ENCODE peak calls at places on chromosomes 5 and 9, in nine cellular contexts. E is upper lobe of right lung; L is transverse colon; N is EH; A is activated T-helper 1 cell treated with anti-CD3 and anti-CD28 coated beads, Interleukin-2, amount 50 U/mL, for 16 hours; X is prostate gland; T is RPMI7951; B is fibroblast of lung; W is MM.1S. U is an unnamed sample.

GRCh38 chr5:9582406-9582805 is 36.5 kb upstream of the SEMA5A start:
- DNase-seq in E (no peak), L (no peak), N (peak; percentile 24), A (no peak), X (no peak), T (no peak), B (no peak), W (no peak), U (no peak)

GRCh38 chr5:5266296-5266695 is 126.2 kb downstream of the ADAMTS16 start:
- DNase-seq in E (no peak), L (no peak), N (no peak), A (no peak), X (no peak), T (no peak), B (no peak), W (no peak), U (no peak)

GRCh38 chr5:81825237-81825636 is 74.3 kb upstream of the SSBP2 start:
- DNase-seq in E (no peak), L (peak; percentile 20), N (peak; percentile 94), A (no peak), X (no peak), T (peak; percentile 93), B (peak; percentile 70), W (no peak), U (no peak)

GRCh38 chr5:109645591-109646236 is 44.0 kb upstream of the MAN2A1 start:
- DNase-seq in E (no peak), L (no peak), N (no peak), A (no peak), X (no peak), T (no peak), B (no peak), W (peak; percentile 61), U (no peak)

GRCh38 chr5:56961746-56962145 is 9.8 kb upstream of the MIER3 start:
- DNase-seq in E (no peak), L (no peak), N (no peak), A (no peak), X (no peak), T (no peak), B (no peak), W (no peak), U (no peak)

GRCh38 chr9:34254141-34254913 is 74.7 kb downstream of the KIF24 start:
- DNase-seq in E (no peak), L (no peak), N (peak; percentile 86), A (no peak), X (no peak), T (peak; percentile 79), B (peak; percentile 87), W (no peak), U (no peak)

GRCh38 chr5:56737002-56737621 is 78.2 kb upstream of the MAP3K1 start:
- DNase-seq in E (no peak), L (no peak), N (peak; percentile 75), A (no peak), X (no peak), T (peak; percentile 14), B (peak; percentile 23), W (no peak), U (peak; percentile 54)

GRCh38 chr5:168020522-168021294 is 270.7 kb upstream of the WWC1 start:
- DNase-seq in E (no peak), L (no peak), N (peak; percentile 26), A (no peak), X (no peak), T (no peak), B (peak; percentile 46), W (no peak), U (no peak)

GRCh38 chr9:69173891-69174644 is at the start of gene TJP2:
- DNase-seq in E (peak; percentile 86), L (peak; percentile 30), N (peak; percentile 71), A (peak; percentile 22), X (peak; percentile 46), T (peak; percentile 80), B (peak; percentile 80), W (peak; percentile 76), U (peak; percentile 64)

GRCh38 chr5:6803981-6804550 is 90.8 kb downstream of the TENT4A start:
- DNase-seq in E (no peak), L (no peak), N (peak; percentile 32), A (no peak), X (no peak), T (peak; percentile 31), B (no peak), W (no peak), U (no peak)

GRCh38 chr5:78320461-78320860 is 26.0 kb upstream of the AP3B1 start:
- DNase-seq in E (no peak), L (no peak), N (peak; percentile 53), A (no peak), X (no peak), T (peak; percentile 25), B (peak; percentile 42), W (peak; percentile 25), U (peak; percentile 66)

GRCh38 chr9:36946653-36947052 is 87.4 kb downstream of the PAX5 start:
- DNase-seq in E (no peak), L (no peak), N (peak; percentile 13), A (no peak), X (no peak), T (peak; percentile 90), B (peak; percentile 58), W (no peak), U (no peak)

GRCh38 chr9:37209431-37210386 is 89.3 kb downstream of the ZCCHC7 start:
- DNase-seq in E (no peak), L (no peak), N (peak; percentile 21), A (no peak), X (no peak), T (no peak), B (no peak), W (no peak), U (peak; percentile 26)

GRCh38 chr9:36091028-36091953 is 45.2 kb upstream of the GLIPR2 start:
- DNase-seq in E (no peak), L (peak; percentile 74), N (peak; percentile 88), A (no peak), X (peak; percentile 46), T (peak; percentile 26), B (peak; percentile 90), W (no peak), U (peak; percentile 83)

GRCh38 chr9:138059196-138059595 is 181.6 kb downstream of the CACNA1B start:
- DNase-seq in E (peak; percentile 31), L (no peak), N (no peak), A (no peak), X (no peak), T (no peak), B (no peak), W (no peak), U (no peak)

GRCh38 chr9:89601856-89602562 is 2.8 kb upstream of the GADD45G start:
- DNase-seq in E (peak; percentile 20), L (no peak), N (no peak), A (no peak), X (no peak), T (no peak), B (no peak), W (no peak), U (no peak)

GRCh38 chr5:154189819-154190651 is 498 bp upstream of the GALNT10 start:
- DNase-seq in E (peak; percentile 94), L (peak; percentile 90), N (peak; percentile 82), A (peak; percentile 67), X (peak; percentile 68), T (peak; percentile 81), B (peak; percentile 73), W (peak; percentile 90), U (peak; percentile 55)

GRCh38 chr5:3509290-3509689 is 86.3 kb upstream of the IRX1 start:
- DNase-seq in E (no peak), L (no peak), N (no peak), A (no peak), X (no peak), T (no peak), B (no peak), W (no peak), U (no peak)

GRCh38 chr5:104778-105296 is 12.9 kb downstream of the PLEKHG4B start:
- DNase-seq in E (no peak), L (no peak), N (no peak), A (no peak), X (no peak), T (no peak), B (no peak), W (no peak), U (no peak)

GRCh38 chr9:27528278-27528885 is 1.2 kb downstream of the MOB3B start:
- DNase-seq in E (peak; percentile 91), L (peak; percentile 91), N (peak; percentile 29), A (peak; percentile 20), X (peak; percentile 75), T (no peak), B (peak; percentile 70), W (no peak), U (peak; percentile 6)

GRCh38 chr9:113999256-114000062 is 78.6 kb downstream of the AMBP start:
- DNase-seq in E (no peak), L (no peak), N (no peak), A (no peak), X (peak; percentile 42), T (no peak), B (peak; percentile 32), W (no peak), U (no peak)

GRCh38 chr5:159104058-159104651 is 4.4 kb upstream of the EBF1 start:
- DNase-seq in E (peak; percentile 63), L (no peak), N (peak; percentile 28), A (no peak), X (no peak), T (peak; percentile 17), B (no peak), W (no peak), U (no peak)

GRCh38 chr9:138077126-138077525 is 199.5 kb downstream of the CACNA1B start:
- DNase-seq in E (peak; percentile 55), L (no peak), N (no peak), A (no peak), X (no peak), T (no peak), B (no peak), W (no peak), U (no peak)

GRCh38 chr5:10384483-10384882 is 31.0 kb downstream of the MARCHF6 start:
- DNase-seq in E (no peak), L (no peak), N (peak; percentile 9), A (no peak), X (no peak), T (no peak), B (no peak), W (no peak), U (no peak)

GRCh38 chr5:67581203-67581602 is 384.6 kb upstream of the CD180 start:
- DNase-seq in E (no peak), L (no peak), N (peak; percentile 9), A (no peak), X (no peak), T (peak; percentile 43), B (peak; percentile 29), W (no peak), U (no peak)

GRCh38 chr9:98971168-98971914 is 27.6 kb downstream of the COL15A1 start:
- DNase-seq in E (no peak), L (no peak), N (peak; percentile 85), A (no peak), X (no peak), T (peak; percentile 91), B (peak; percentile 78), W (no peak), U (no peak)

GRCh38 chr9:80097476-80097875 is 525.7 kb downstream of the TLE4 start:
- DNase-seq in E (no peak), L (no peak), N (no peak), A (no peak), X (no peak), T (no peak), B (no peak), W (no peak), U (no peak)

GRCh38 chr5:135544666-135545045 is 8.9 kb upstream of the NEUROG1 start:
- DNase-seq in E (no peak), L (no peak), N (no peak), A (no peak), X (no peak), T (no peak), B (no peak), W (no peak), U (no peak)

GRCh38 chr5:116453920-116454319 is 120.7 kb downstream of the SEMA6A start:
- DNase-seq in E (no peak), L (no peak), N (no peak), A (no peak), X (no peak), T (peak; percentile 70), B (peak; percentile 66), W (no peak), U (no peak)

GRCh38 chr5:10627185-10628115 is 63.6 kb downstream of the ANKRD33B start:
- DNase-seq in E (peak; percentile 83), L (peak; percentile 85), N (peak; percentile 99), A (peak; percentile 62), X (peak; percentile 70), T (peak; percentile 95), B (peak; percentile 97), W (peak; percentile 85), U (peak; percentile 99)

GRCh38 chr5:158609729-158610128 is 490.0 kb downstream of the EBF1 start:
- DNase-seq in E (no peak), L (no peak), N (peak; percentile 32), A (no peak), X (no peak), T (no peak), B (peak; percentile 73), W (no peak), U (no peak)